ENCODE peak calls at places on chromosome 21, in six cellular contexts. Y is endothelial cell, Z is IMR-90, R is tibial artery, K is lower lobe of right lung, A is astrocyte of the spinal cord. J is an unnamed sample.
A peak's percentile ranks its signal among the peaks of the same experiment; 100 is the strongest.

GRCh38 chr21:14452842-14453241 is 69.9 kb upstream of the HSPA13 start:
- DNase-seq in K (no peak), Z (no peak), A (no peak), Y (no peak), R (no peak), J (no peak)

GRCh38 chr21:45853703-45854342 is 127.7 kb upstream of the COL6A1 start:
- DNase-seq in Z (no peak), A (no peak), R (no peak), Y (no peak), K (no peak), J (no peak)

GRCh38 chr21:30206551-30207251 is 9.2 kb downstream of the CLDN8 start:
- DNase-seq in A (peak; percentile 5), K (no peak), R (no peak), Z (no peak), Y (no peak), J (no peak)

GRCh38 chr21:41712201-41712600 is 54.7 kb downstream of the RIPK4 start:
- DNase-seq in A (no peak), K (no peak), Z (no peak), Y (no peak), R (no peak), J (no peak)

GRCh38 chr21:29117372-29117955 is 13.0 kb upstream of the MAP3K7CL start:
- DNase-seq in R (no peak), Y (no peak), Z (no peak), K (no peak), A (no peak), J (no peak)

GRCh38 chr21:28885853-28886177 is 106.9 kb downstream of the LTN1 start:
- DNase-seq in Y (no peak), Z (no peak), K (no peak), A (no peak), R (no peak), J (peak; percentile 22)

GRCh38 chr21:15455819-15456462 is 273.8 kb upstream of the USP25 start:
- DNase-seq in Z (no peak), A (no peak), K (no peak), Y (no peak), R (no peak), J (no peak)

GRCh38 chr21:45035477-45035848 is 38.9 kb upstream of the ADARB1 start:
- DNase-seq in R (peak; percentile 19), Y (no peak), Z (no peak), A (no peak), K (no peak), J (no peak)

GRCh38 chr21:29334717-29335428 is 36.2 kb downstream of the BACH1 start:
- DNase-seq in R (no peak), Y (no peak), A (peak; percentile 92), K (no peak), Z (peak; percentile 78), J (peak; percentile 32)

GRCh38 chr21:46011267-46011967 is 29.8 kb downstream of the COL6A1 start:
- DNase-seq in Y (no peak), Z (no peak), R (no peak), K (no peak), A (no peak), J (no peak)

GRCh38 chr21:45270306-45270821 is 17.3 kb downstream of the POFUT2 start:
- DNase-seq in A (no peak), K (no peak), Z (no peak), R (peak; percentile 4), Y (no peak), J (no peak)

GRCh38 chr21:45974073-45975016 is 7.2 kb upstream of the COL6A1 start:
- DNase-seq in K (peak; percentile 48), Z (peak; percentile 82), R (peak; percentile 69), Y (peak; percentile 62), A (peak; percentile 89), J (peak; percentile 75)

GRCh38 chr21:28754127-28754611 is 238.5 kb downstream of the LTN1 start:
- DNase-seq in Y (no peak), R (no peak), Z (peak; percentile 96), K (no peak), A (peak; percentile 67), J (peak; percentile 90)

GRCh38 chr21:41802185-41802584 is 35.3 kb upstream of the RIPK4 start:
- DNase-seq in A (peak; percentile 3), Z (no peak), R (no peak), K (no peak), Y (no peak), J (no peak)

GRCh38 chr21:46585191-46585953 is 19.5 kb downstream of the S100B start:
- DNase-seq in A (no peak), Z (no peak), R (no peak), Y (no peak), K (no peak), J (no peak)

GRCh38 chr21:45834026-45834715 is 147.4 kb upstream of the COL6A1 start:
- DNase-seq in R (no peak), Y (no peak), Z (no peak), A (no peak), K (no peak), J (no peak)

GRCh38 chr21:45994086-45994661 is 12.6 kb downstream of the COL6A1 start:
- DNase-seq in R (peak; percentile 20), K (peak; percentile 35), A (no peak), Z (no peak), Y (no peak), J (no peak)

GRCh38 chr21:46500224-46500861 is 41.7 kb downstream of the DIP2A start:
- DNase-seq in K (no peak), Y (no peak), R (no peak), A (peak; percentile 51), Z (peak; percentile 40), J (peak; percentile 18)

GRCh38 chr21:15236111-15236510 is 171.3 kb upstream of the NRIP1 start:
- DNase-seq in Y (no peak), R (no peak), Z (no peak), A (no peak), K (no peak), J (no peak)

GRCh38 chr21:25561668-25562641 is 45.3 kb downstream of the MRPL39 start:
- DNase-seq in K (peak; percentile 81), R (peak; percentile 44), A (peak; percentile 87), Y (peak; percentile 60), Z (peak; percentile 82), J (peak; percentile 65)

GRCh38 chr21:45826733-45827692 is 154.6 kb upstream of the COL6A1 start:
- DNase-seq in K (no peak), R (no peak), A (no peak), Z (no peak), Y (no peak), J (no peak)

GRCh38 chr21:46048926-46049889 is 48.7 kb upstream of the COL6A2 start:
- DNase-seq in Y (no peak), K (peak; percentile 57), A (peak; percentile 98), R (peak; percentile 92), Z (peak; percentile 100), J (peak; percentile 98)

GRCh38 chr21:18041012-18041411 is 203.6 kb upstream of the CHODL start:
- DNase-seq in K (no peak), A (peak; percentile 22), Y (peak; percentile 29), Z (no peak), R (no peak), J (no peak)

GRCh38 chr21:42830456-42831455 is 48.6 kb downstream of the WDR4 start:
- DNase-seq in K (no peak), A (no peak), R (no peak), Y (no peak), Z (no peak), J (no peak)
- TF ChIP-seq CTCF in K (peak; percentile 11), A (no peak), R (no peak), Y (no peak), Z (no peak), J (peak; percentile 41)

DNA sequence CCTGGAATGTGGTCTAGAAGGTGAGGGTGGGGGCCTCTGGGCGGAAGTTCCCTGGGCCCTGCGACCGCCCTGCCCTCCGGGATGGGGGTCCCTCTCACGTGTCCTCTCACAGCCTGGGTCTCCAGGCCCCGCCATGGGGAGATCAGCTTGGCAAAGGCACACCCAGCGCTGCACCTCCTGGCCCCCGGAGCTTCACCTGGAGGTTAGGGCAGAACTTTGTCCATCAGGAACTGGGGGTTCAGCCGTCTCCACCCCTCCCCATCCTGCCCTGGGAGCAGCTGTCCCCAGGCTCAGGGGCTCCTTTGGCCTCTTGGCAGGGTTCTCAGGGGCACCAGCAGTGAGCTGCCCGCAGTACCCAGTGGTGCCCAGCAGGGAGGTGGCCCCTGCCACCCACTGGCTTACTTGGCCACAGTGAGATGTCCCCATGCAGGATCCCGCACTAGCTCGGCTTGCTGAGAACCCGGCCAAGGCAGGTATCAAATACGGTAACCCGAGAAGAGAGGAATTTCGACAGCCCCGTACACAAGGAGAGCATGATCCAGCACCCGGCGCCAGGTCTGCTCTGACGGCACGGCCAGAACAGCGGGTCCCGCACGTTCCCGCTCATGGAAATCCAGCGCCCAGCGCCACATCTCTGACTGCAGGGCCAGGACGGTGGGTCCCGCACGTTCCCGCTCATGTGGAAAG is 36.7 kb downstream of the RRP1 start:
- DNase-seq in K (peak; percentile 57), Z (no peak), A (no peak), R (no peak), Y (no peak), J (no peak)
- TF ChIP-seq CTCF in K (peak; percentile 27), Z (no peak), A (peak; percentile 31), R (no peak), Y (no peak), J (no peak)

GRCh38 chr21:43667191-43667904 is 8.0 kb downstream of the RRP1B start:
- DNase-seq in A (peak; percentile 65), Y (no peak), Z (peak; percentile 81), K (no peak), R (no peak), J (peak; percentile 76)

GRCh38 chr21:43664358-43664757 is 5.0 kb downstream of the RRP1B start:
- DNase-seq in R (no peak), Y (no peak), K (no peak), A (no peak), Z (no peak), J (no peak)

GRCh38 chr21:43675871-43676270 is 16.5 kb downstream of the RRP1B start:
- DNase-seq in Y (no peak), A (no peak), K (no peak), R (no peak), Z (no peak), J (no peak)

GRCh38 chr21:43665879-43666278 is 6.5 kb downstream of the RRP1B start:
- DNase-seq in R (no peak), K (no peak), A (no peak), Y (no peak), Z (no peak), J (no peak)

DNA sequence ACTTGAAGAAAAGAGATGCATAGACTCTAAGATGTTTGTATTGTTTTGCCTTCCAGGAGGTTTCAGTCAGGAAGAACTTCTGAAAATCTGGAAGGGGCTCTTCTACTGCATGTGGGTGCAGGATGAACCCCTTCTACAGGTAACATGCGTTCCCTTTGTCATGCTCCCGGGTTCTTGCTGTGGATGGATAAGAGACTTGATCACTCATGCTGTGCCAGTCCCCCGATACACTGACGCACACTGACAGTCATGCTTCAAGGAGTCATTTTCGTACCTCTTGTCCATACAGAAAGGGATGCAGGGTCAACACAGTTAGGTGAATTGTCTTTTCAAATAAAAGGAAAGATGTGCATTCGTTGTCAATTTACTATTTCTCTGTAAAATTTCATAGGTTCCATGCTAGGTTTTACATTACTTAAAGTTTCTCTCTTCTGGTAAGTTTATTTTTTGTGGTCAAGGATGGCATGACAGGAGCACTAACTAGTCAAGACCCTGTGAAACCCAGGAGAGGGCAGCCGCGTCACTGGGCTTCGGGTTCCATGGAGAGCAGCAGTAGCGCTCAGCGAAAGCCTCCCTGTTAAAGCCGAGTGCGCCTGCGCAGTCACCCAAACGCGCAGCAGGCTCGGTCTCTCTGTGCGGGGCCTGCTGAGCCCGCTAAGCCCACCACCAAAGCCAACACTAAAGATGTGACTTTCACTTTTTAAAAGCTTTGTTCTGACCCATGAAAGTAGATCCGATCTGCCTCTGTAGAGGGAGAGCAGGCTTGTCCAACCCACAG is 10.7 kb downstream of the RRP1B start:
- DNase-seq in A (no peak), Y (no peak), Z (no peak), K (no peak), R (no peak), J (no peak)
- TF ChIP-seq CTCF in A (no peak), Y (no peak), Z (no peak), K (no peak), R (no peak), J (no peak)

GRCh38 chr21:36388835-36389234 is 3.6 kb downstream of the CHAF1B start:
- DNase-seq in Z (peak; percentile 54), K (no peak), R (no peak), A (peak; percentile 49), Y (no peak), J (no peak)
- TF ChIP-seq CTCF in Z (peak; percentile 20), K (peak; percentile 14), R (no peak), A (peak; percentile 37), Y (no peak), J (peak; percentile 29)